ENCODE peak calls at places on chromosomes 2 and 18, in five cellular contexts. One of them, this sample, is unnamed.

GRCh38 chr2:76599732-76600368 is 889.1 kb upstream of the GCFC2 start:
- DNase-seq in GM12878: peak
- DNase-seq in HepG2: peak
- DNase-seq in K562: peak
- DNase-seq in H1: peak
- DNase-seq in this sample: peak

GRCh38 chr18:67359868-67360838 is 156.4 kb downstream of the DSEL start:
- DNase-seq in GM12878: no peak
- DNase-seq in HepG2: peak
- DNase-seq in K562: no peak
- DNase-seq in H1: no peak
- DNase-seq in this sample: peak

GRCh38 chr2:233082222-233082933 is 22.2 kb downstream of the INPP5D start:
- DNase-seq in GM12878: peak
- DNase-seq in HepG2: no peak
- DNase-seq in K562: no peak
- DNase-seq in H1: no peak
- DNase-seq in this sample: no peak

GRCh38 chr2:200275281-200276103 is 31.0 kb upstream of the SPATS2L start:
- DNase-seq in GM12878: no peak
- DNase-seq in HepG2: no peak
- DNase-seq in K562: no peak
- DNase-seq in H1: no peak
- DNase-seq in this sample: no peak

GRCh38 chr2:229701062-229701461 is 13.3 kb downstream of the DNER start:
- DNase-seq in GM12878: no peak
- DNase-seq in HepG2: no peak
- DNase-seq in K562: no peak
- DNase-seq in H1: no peak
- DNase-seq in this sample: no peak

GRCh38 chr2:129008055-129008880 is 689.6 kb upstream of the HS6ST1 start:
- DNase-seq in GM12878: no peak
- DNase-seq in HepG2: no peak
- DNase-seq in K562: no peak
- DNase-seq in H1: no peak
- DNase-seq in this sample: no peak

GRCh38 chr2:1081411-1082225 is 131.0 kb downstream of the SNTG2 start:
- DNase-seq in GM12878: no peak
- DNase-seq in HepG2: no peak
- DNase-seq in K562: no peak
- DNase-seq in H1: no peak
- DNase-seq in this sample: no peak

GRCh38 chr18:66621816-66622576 is 18.1 kb upstream of the CDH19 start:
- DNase-seq in GM12878: no peak
- DNase-seq in HepG2: no peak
- DNase-seq in K562: no peak
- DNase-seq in H1: no peak
- DNase-seq in this sample: no peak

GRCh38 chr18:59123588-59124369 is 15.9 kb upstream of the SEC11C start:
- DNase-seq in GM12878: no peak
- DNase-seq in HepG2: no peak
- DNase-seq in K562: no peak
- DNase-seq in H1: no peak
- DNase-seq in this sample: peak

GRCh38 chr2:127001751-127002150 is 103.1 kb downstream of the TEX51 start:
- DNase-seq in GM12878: no peak
- DNase-seq in HepG2: no peak
- DNase-seq in K562: no peak
- DNase-seq in H1: no peak
- DNase-seq in this sample: no peak

GRCh38 chr18:76390452-76391035 is 104.5 kb downstream of the ZNF516 start:
- DNase-seq in GM12878: no peak
- DNase-seq in HepG2: no peak
- DNase-seq in K562: no peak
- DNase-seq in H1: no peak
- DNase-seq in this sample: no peak

GRCh38 chr2:16240459-16240858 is 300.1 kb downstream of the MYCN start:
- DNase-seq in GM12878: no peak
- DNase-seq in HepG2: no peak
- DNase-seq in K562: no peak
- DNase-seq in H1: no peak
- DNase-seq in this sample: no peak

GRCh38 chr18:9927392-9928063 is 13.7 kb downstream of the VAPA start:
- DNase-seq in GM12878: no peak
- DNase-seq in HepG2: no peak
- DNase-seq in K562: no peak
- DNase-seq in H1: no peak
- DNase-seq in this sample: no peak

GRCh38 chr2:70850905-70851304 is 15.3 kb upstream of the CD207 start:
- DNase-seq in GM12878: no peak
- DNase-seq in HepG2: no peak
- DNase-seq in K562: no peak
- DNase-seq in H1: no peak
- DNase-seq in this sample: no peak

GRCh38 chr2:115529627-115530026 is 1087.2 kb downstream of the DPP10 start:
- DNase-seq in GM12878: no peak
- DNase-seq in HepG2: no peak
- DNase-seq in K562: no peak
- DNase-seq in H1: no peak
- DNase-seq in this sample: no peak

GRCh38 chr2:66270247-66270646 is 164.7 kb upstream of the MEIS1 start:
- DNase-seq in GM12878: no peak
- DNase-seq in HepG2: no peak
- DNase-seq in K562: no peak
- DNase-seq in H1: peak
- DNase-seq in this sample: no peak
- TF ChIP-seq KDM1A in GM12878: no peak
- TF ChIP-seq KDM1A in HepG2: no peak
- TF ChIP-seq KDM1A in K562: no peak
- TF ChIP-seq KDM1A in H1: no peak
- TF ChIP-seq KDM1A in this sample: no peak

GRCh38 chr2:195037072-195037471 is 620.0 kb upstream of the SLC39A10 start:
- DNase-seq in GM12878: no peak
- DNase-seq in HepG2: no peak
- DNase-seq in K562: no peak
- DNase-seq in H1: no peak
- DNase-seq in this sample: no peak
- TF ChIP-seq KDM1A in GM12878: no peak
- TF ChIP-seq KDM1A in HepG2: no peak
- TF ChIP-seq KDM1A in K562: no peak
- TF ChIP-seq KDM1A in H1: no peak
- TF ChIP-seq KDM1A in this sample: no peak

DNA sequence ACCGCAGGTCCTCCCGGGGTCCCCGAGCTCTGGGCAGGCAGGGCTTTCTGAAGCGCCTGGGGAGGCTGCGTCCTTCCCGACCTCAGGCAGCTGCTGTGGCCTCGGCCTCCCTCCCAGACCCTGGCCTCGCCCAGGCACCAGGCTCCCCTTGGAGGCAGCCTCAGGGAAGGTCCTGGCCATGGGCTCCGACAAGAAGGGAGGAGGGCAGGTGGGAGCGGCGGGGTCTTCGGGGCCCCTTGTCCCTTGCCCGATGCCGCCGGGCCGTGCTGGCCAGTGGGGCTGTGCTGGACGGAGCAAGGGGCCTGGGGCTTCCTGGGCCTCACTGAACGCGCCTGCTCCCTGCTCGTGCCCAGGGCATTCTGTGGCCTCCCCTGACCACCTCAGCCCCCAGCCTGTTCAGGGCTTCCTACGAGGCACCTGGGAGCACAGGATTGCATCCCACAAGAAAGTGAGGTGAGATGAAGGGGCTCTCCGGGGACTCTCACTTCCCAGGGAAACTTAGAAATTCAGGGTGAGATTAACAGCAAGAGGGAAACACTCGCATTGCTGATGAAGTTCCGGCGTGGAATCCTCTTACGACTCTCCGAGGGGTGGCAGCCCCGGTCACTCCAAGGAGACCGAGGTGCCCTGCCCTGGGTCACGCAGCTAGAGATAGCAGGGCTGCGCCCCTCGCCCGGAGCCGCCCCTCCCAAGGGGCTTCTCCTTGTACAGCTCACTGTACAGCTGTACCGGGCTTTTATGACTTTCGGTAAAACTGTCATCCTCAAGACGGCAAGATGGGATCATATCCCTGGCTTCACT is 792 bp downstream of the MFSD2B start:
- DNase-seq in GM12878: no peak
- DNase-seq in HepG2: no peak
- DNase-seq in K562: peak
- DNase-seq in H1: no peak
- DNase-seq in this sample: no peak
- TF ChIP-seq KDM1A in GM12878: no peak
- TF ChIP-seq KDM1A in HepG2: no peak
- TF ChIP-seq KDM1A in K562: no peak
- TF ChIP-seq KDM1A in H1: no peak
- TF ChIP-seq KDM1A in this sample: no peak

GRCh38 chr2:151490276-151490675 is 80.6 kb downstream of the RIF1 start:
- DNase-seq in GM12878: no peak
- DNase-seq in HepG2: no peak
- DNase-seq in K562: no peak
- DNase-seq in H1: no peak
- DNase-seq in this sample: no peak
- TF ChIP-seq KDM1A in GM12878: no peak
- TF ChIP-seq KDM1A in HepG2: no peak
- TF ChIP-seq KDM1A in K562: no peak
- TF ChIP-seq KDM1A in H1: no peak
- TF ChIP-seq KDM1A in this sample: no peak

GRCh38 chr18:74895686-74896085 is 298.0 kb downstream of the ZNF407 start:
- DNase-seq in GM12878: no peak
- DNase-seq in HepG2: peak
- DNase-seq in K562: no peak
- DNase-seq in H1: no peak
- DNase-seq in this sample: no peak
- TF ChIP-seq KDM1A in GM12878: no peak
- TF ChIP-seq KDM1A in HepG2: no peak
- TF ChIP-seq KDM1A in K562: no peak
- TF ChIP-seq KDM1A in H1: no peak
- TF ChIP-seq KDM1A in this sample: no peak

DNA sequence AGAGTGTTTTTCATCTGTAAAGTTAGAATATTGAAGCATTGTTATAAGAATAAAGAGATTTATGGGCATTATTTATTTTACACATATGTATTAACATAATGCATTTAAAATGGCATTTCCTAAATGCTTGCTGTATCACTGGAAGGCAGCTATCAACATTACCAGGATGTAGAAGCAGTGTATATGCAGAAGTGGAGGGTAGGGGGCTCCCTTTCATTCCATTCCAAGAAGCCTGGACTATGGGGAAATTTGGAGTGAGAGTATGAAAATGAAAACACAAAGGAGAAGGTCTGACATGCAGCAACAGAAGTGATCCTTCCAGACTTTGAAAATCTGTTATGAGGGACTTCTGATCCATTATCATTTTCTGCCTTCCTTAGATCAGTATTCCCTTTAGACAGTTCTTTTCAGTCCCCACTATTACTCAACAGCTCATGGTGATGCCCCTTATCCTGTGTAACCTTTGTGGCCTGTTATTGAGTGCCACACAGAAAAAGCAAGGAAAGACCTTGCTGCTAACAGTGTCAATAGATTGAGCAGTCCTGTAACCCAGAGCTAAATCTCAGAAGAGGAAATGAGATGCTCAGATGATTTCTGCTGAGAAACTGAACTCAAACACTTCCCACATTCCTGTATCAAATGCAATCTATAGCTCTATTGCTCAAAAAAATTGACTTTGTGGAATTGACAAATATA is 216.6 kb downstream of the HNMT start:
- DNase-seq in GM12878: no peak
- DNase-seq in HepG2: peak
- DNase-seq in K562: no peak
- DNase-seq in H1: no peak
- DNase-seq in this sample: no peak
- TF ChIP-seq KDM1A in GM12878: no peak
- TF ChIP-seq KDM1A in HepG2: no peak
- TF ChIP-seq KDM1A in K562: no peak
- TF ChIP-seq KDM1A in H1: no peak
- TF ChIP-seq KDM1A in this sample: no peak

GRCh38 chr18:39062426-39062825 is 1496.8 kb upstream of the CELF4 start:
- DNase-seq in GM12878: no peak
- DNase-seq in HepG2: no peak
- DNase-seq in K562: no peak
- DNase-seq in H1: no peak
- DNase-seq in this sample: no peak
- TF ChIP-seq KDM1A in GM12878: no peak
- TF ChIP-seq KDM1A in HepG2: no peak
- TF ChIP-seq KDM1A in K562: no peak
- TF ChIP-seq KDM1A in H1: no peak
- TF ChIP-seq KDM1A in this sample: no peak

GRCh38 chr2:26246818-26247217 is 2.1 kb downstream of the HADHB start:
- DNase-seq in GM12878: peak
- DNase-seq in HepG2: no peak
- DNase-seq in K562: peak
- DNase-seq in H1: no peak
- DNase-seq in this sample: no peak
- TF ChIP-seq KDM1A in GM12878: no peak
- TF ChIP-seq KDM1A in HepG2: no peak
- TF ChIP-seq KDM1A in K562: no peak
- TF ChIP-seq KDM1A in H1: no peak
- TF ChIP-seq KDM1A in this sample: no peak

DNA sequence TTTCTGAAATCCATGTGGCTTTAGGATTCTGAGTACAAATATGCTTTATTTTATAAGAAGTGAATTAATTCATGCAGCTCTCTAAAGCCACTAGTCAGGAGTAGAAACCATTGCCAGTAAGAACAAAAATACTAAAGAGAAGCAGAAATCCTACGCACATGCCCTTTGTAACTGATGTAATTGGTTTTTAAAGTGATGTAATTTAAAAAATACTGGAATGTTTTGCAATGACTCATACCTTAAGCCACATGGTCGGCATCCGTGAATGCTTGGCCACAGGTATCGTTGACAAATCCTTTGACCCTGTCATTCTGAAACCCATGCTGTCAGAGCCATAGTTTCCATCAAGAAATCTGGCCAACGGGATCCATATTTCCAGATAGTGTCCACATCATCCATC is 213.3 kb downstream of the ACKR3 start:
- DNase-seq in GM12878: no peak
- DNase-seq in HepG2: no peak
- DNase-seq in K562: no peak
- DNase-seq in H1: no peak
- DNase-seq in this sample: peak
- TF ChIP-seq KDM1A in GM12878: no peak
- TF ChIP-seq KDM1A in HepG2: no peak
- TF ChIP-seq KDM1A in K562: no peak
- TF ChIP-seq KDM1A in H1: no peak
- TF ChIP-seq KDM1A in this sample: no peak

GRCh38 chr18:45837283-45838070 is 12.0 kb downstream of the SIGLEC15 start:
- DNase-seq in GM12878: no peak
- DNase-seq in HepG2: no peak
- DNase-seq in K562: no peak
- DNase-seq in H1: peak
- DNase-seq in this sample: no peak
- TF ChIP-seq KDM1A in GM12878: no peak
- TF ChIP-seq KDM1A in HepG2: no peak
- TF ChIP-seq KDM1A in K562: no peak
- TF ChIP-seq KDM1A in H1: no peak
- TF ChIP-seq KDM1A in this sample: no peak

This sample was measured in A549.